ENCODE peak calls at places on chromosomes 11 and 22, in four cellular contexts. S is erythroblast, Z is right lobe of liver, H is GM12891. R is an unnamed sample.

GRCh38 chr11:117792241-117792640 is 4.8 kb downstream of the DSCAML1 start:
- DNase-seq in S (no peak), Z (no peak), H (no peak), R (no peak)

GRCh38 chr22:23415490-23415851 is 164.6 kb downstream of the IGLL1 start:
- DNase-seq in S (no peak), Z (no peak), H (no peak), R (peak; percentile 71)

GRCh38 chr22:50605349-50606074 is 4.9 kb downstream of the MAPK8IP2 start:
- DNase-seq in S (no peak), Z (no peak), H (no peak), R (peak; percentile 53)

GRCh38 chr22:37032134-37032534 is 12.6 kb downstream of the MPST start:
- DNase-seq in S (no peak), Z (no peak), H (no peak), R (no peak)

GRCh38 chr22:23692598-23693291 is 1.9 kb downstream of the RGL4 start:
- DNase-seq in S (no peak), Z (no peak), H (no peak), R (no peak)

GRCh38 chr11:127059286-127060200 is 59.0 kb upstream of the KIRREL3 start:
- DNase-seq in S (no peak), Z (no peak), H (no peak), R (no peak)

GRCh38 chr22:26669060-26669481 is 11.7 kb downstream of the MIAT start:
- DNase-seq in S (peak; percentile 44), Z (no peak), H (no peak), R (no peak)

GRCh38 chr11:66693356-66694055 is 15.8 kb upstream of the RBM4B start:
- DNase-seq in S (no peak), Z (no peak), H (no peak), R (no peak)

GRCh38 chr11:12161137-12161536 is 50.7 kb downstream of the MICAL2 start:
- DNase-seq in S (no peak), Z (no peak), H (no peak), R (no peak)

GRCh38 chr11:33195391-33196190 is 34.3 kb upstream of the CSTF3 start:
- DNase-seq in S (no peak), Z (no peak), H (no peak), R (no peak)

GRCh38 chr11:92224394-92225205 is at the start of gene FAT3:
- DNase-seq in S (no peak), Z (no peak), H (no peak), R (no peak)

GRCh38 chr11:92226331-92227232 is 2.0 kb downstream of the FAT3 start:
- DNase-seq in S (no peak), Z (no peak), H (no peak), R (no peak)

GRCh38 chr11:92227233-92227593 is 2.6 kb downstream of the FAT3 start:
- DNase-seq in S (no peak), Z (no peak), H (no peak), R (no peak)

GRCh38 chr11:92225563-92226308 is 1.1 kb downstream of the FAT3 start:
- DNase-seq in S (no peak), Z (peak; percentile 52), H (no peak), R (peak; percentile 72)

DNA sequence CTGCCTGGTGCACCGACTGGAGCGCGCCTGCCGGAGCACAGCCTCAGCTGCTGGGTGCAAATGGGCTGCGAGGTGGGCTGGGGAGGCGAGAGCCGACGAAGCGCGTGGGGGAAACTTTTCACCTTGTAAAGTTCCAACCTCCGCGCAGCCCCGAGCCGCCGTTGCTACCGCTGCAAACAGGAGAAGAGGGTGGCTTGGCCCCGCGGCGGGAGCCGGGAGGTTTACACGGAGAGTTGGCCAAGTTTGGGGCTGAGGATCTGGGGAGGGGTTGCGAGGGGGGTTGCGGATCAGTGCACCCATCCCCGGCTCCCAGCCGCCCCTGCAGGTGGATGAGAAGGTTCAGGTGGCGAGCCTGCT is 566 bp downstream of the FAT3 start:
- DNase-seq in S (no peak), Z (no peak), H (no peak), R (no peak)
- TF ChIP-seq POLR2A in S (no peak), Z (no peak), H (no peak), R (no peak)

DNA sequence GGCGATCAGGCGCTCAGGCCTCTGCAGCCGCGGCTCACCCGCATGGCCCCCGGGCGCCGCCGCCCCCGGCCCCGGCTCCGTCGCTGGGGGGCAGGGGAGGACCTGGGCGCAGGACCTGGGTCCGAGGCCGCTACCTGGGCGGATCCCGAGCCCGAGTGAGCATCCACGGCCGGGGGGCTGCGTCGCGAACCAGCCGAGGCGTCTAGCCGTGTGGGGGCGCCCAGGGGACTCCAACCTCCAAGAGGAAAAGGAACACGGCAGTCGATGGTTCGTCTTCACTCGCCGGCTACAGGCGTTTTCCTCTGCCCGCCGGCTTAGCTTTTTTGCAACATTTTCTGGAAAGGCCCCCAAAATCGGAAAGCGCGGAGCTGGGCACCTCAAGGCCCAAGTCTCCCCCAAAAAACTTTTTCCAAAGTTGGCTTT is 698 bp downstream of the PDGFB start:
- DNase-seq in S (no peak), Z (no peak), H (no peak), R (no peak)
- TF ChIP-seq POLR2A in S (no peak), Z (no peak), H (no peak), R (no peak)

GRCh38 chr22:21652010-21652546 is 10.0 kb downstream of the SDF2L1 start:
- DNase-seq in S (peak; percentile 85), Z (peak; percentile 88), H (peak; percentile 96), R (peak; percentile 95)
- TF ChIP-seq POLR2A in S (no peak), Z (no peak), H (peak; percentile 61), R (no peak)

GRCh38 chr11:501683-502287 is 5.3 kb downstream of the RNH1 start:
- DNase-seq in S (no peak), Z (no peak), H (peak; percentile 10), R (no peak)

GRCh38 chr11:503179-503981 is 3.7 kb downstream of the RNH1 start:
- DNase-seq in S (peak; percentile 82), Z (peak; percentile 68), H (peak; percentile 82), R (peak; percentile 90)

GRCh38 chr11:504053-504993 is 2.7 kb downstream of the RNH1 start:
- DNase-seq in S (peak; percentile 91), Z (no peak), H (peak; percentile 50), R (peak; percentile 85)

GRCh38 chr11:501001-501682 is 5.9 kb downstream of the RNH1 start:
- DNase-seq in S (no peak), Z (no peak), H (peak; percentile 5), R (no peak)

DNA sequence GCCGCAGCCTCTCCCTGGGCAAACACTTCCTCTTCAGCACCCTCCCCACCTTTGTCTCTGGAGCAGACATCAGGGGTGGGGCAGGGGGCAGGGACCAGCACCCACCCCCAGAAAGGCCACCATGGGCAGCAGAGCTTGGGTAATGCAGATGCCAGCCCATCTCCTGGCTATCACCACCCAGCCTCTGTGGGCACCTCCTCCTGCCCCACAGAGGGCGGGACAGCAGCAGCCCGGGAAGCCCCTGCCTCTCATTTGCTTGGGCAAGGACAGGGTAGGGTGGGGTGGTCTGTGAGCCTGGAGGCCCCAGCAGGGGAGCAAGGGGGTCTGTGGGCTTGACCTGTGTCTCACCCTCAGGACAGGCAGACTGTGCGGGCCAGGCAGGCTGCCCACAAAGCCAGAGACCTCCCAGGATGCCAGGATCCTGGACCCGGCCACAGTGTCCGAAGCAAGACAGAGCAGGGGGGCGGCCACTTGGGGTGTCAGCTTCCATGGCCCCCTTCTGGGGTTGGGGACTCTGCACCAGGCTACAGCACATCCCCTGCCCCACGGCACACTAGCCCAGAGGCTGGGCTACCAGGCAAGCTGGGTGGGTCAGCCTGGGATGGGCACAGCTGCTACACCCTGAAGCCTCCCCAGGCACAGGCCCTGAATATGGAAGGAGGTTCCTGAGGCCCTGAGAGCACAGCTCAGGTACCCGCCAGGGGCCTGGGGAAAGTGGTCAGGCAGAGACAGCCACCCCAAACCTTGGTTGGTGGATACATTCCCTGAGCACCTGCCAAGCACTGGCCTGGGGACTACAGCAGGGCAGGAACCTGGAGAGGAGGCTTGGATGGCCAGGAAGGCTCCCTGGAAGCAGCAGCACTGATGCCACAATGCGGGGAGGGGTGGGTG is 4.5 kb downstream of the RNH1 start:
- DNase-seq in S (no peak), Z (no peak), H (no peak), R (peak; percentile 67)
- TF ChIP-seq POLR2A in S (no peak), Z (no peak), H (no peak), R (no peak)

DNA sequence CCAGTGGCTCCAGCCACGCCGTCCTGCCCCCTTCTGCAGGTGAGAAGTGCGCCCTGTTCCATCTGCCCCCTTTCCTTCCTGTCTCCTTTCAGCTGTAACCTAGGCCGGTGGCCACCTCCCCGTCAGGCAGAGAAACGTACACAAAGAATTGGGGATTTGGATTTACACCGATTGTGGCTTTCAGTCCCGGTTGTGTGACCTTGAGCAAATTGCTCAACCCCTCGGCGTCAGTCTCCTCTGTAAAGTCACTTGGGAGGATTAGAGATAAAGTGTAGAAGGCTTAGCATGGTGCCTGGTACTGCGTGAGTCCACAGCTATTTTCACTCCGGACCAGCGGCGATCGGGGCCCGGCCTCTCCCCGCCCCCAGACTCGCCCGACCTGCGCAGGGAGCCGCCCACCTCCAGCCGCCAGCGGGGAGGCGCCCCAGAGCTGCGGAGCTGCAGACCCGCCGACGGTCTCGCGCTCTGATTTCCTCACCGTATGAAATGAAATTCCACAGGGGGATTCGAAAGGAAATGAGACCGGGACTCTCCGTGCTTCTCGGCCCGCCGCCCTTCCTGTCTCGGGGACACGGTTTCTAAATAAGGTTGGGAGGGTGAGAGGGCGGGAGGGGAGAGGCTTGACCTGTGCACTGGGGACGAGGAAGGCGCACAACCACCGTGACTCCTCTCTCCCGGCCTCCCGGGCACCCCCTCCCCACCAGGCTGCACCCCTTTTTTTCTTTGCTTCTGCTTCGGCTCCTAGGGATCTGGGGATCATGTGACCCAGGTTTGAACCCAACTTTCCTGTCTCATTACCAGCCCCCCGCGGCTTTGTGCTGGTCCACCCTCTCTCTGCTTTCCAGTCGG is 703 bp upstream of the FZD4 start:
- DNase-seq in S (peak; percentile 83), Z (peak; percentile 86), H (peak; percentile 53), R (peak; percentile 92)
- TF ChIP-seq POLR2A in S (no peak), Z (peak; percentile 75), H (no peak), R (peak; percentile 22)

DNA sequence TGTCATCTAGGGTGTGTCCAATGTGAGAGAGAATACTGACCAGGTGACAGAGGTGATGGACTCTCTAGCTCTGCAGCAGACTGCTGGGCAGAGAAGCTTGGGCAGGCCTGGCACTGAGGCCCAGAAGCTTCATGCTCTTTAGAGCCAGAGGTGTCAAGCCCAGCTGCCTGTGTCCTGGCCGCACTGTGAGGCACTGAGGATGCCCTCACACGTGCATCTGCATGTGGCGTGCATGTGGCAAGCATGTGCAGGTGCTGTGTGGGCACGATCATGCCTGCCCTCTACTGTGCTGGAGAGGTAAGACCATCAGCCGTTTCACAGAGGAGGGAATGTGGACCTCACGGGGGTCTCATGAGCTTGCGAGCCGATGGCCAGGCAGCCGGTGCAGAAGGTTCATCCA is 15.8 kb upstream of the TXNRD2 start:
- DNase-seq in S (no peak), Z (peak; percentile 59), H (no peak), R (no peak)
- TF ChIP-seq POLR2A in S (no peak), Z (no peak), H (no peak), R (no peak)

GRCh38 chr22:39528681-39529486 is 3.7 kb downstream of the RPS19BP1 start:
- DNase-seq in S (peak; percentile 95), Z (peak; percentile 92), H (no peak), R (peak; percentile 95)
- TF ChIP-seq POLR2A in S (no peak), Z (no peak), H (peak; percentile 18), R (no peak)

R was measured in suprapubic skin.